ENCODE peak calls at places on chromosomes 3 and 15, in eight cellular contexts. U, L, K, P, Q, M, V and T are unnamed samples. For H3K4me1, the result is how much of the 10 kb centered on the place peaks cover.

GRCh38 chr15:25871403-25871802 is 8.3 kb upstream of the ATP10A start:
- DNase-seq in L (no peak), V (no peak), Q (no peak), K (no peak), P (no peak), M (no peak), U (no peak), T (no peak)

GRCh38 chr3:47377186-47377585 is 3.6 kb upstream of the PTPN23 start:
- DNase-seq in Q (no peak), V (no peak), U (no peak), K (no peak), L (no peak), M (no peak), P (no peak), T (no peak)

GRCh38 chr3:167886690-167887089 is 151.2 kb downstream of the SERPINI1 start:
- DNase-seq in U (no peak), Q (no peak), L (no peak), K (peak), M (no peak), P (no peak), V (no peak), T (no peak)

GRCh38 chr3:145704020-145704419 is 457.0 kb downstream of the PLOD2 start:
- DNase-seq in U (no peak), Q (no peak), V (no peak), L (no peak), P (no peak), K (peak), M (no peak), T (no peak)

GRCh38 chr3:17355591-17355990 is 386.8 kb downstream of the TBC1D5 start:
- DNase-seq in M (no peak), Q (no peak), P (no peak), K (peak), U (no peak), V (no peak), L (no peak), T (no peak)

GRCh38 chr3:133547432-133548041 is 25.9 kb upstream of the CDV3 start:
- DNase-seq in L (peak), U (peak), V (no peak), K (peak), Q (no peak), P (no peak), M (no peak), T (no peak)

GRCh38 chr15:94265009-94265408 is 33.6 kb downstream of the MCTP2 start:
- DNase-seq in K (no peak), V (no peak), M (no peak), L (no peak), P (no peak), U (no peak), Q (no peak), T (no peak)

GRCh38 chr3:157263027-157263426 is 103.1 kb upstream of the CCNL1 start:
- DNase-seq in V (no peak), U (peak), M (no peak), K (peak), L (no peak), Q (no peak), P (no peak), T (no peak)

GRCh38 chr3:187736418-187736871 is 8.8 kb downstream of the BCL6 start:
- DNase-seq in P (no peak), M (no peak), Q (no peak), K (peak), L (peak), U (peak), V (no peak), T (no peak)

GRCh38 chr3:54506603-54507002 is 384.3 kb downstream of the CACNA2D3 start:
- DNase-seq in K (peak), L (no peak), V (peak), M (no peak), U (no peak), Q (no peak), P (no peak), T (no peak)

GRCh38 chr3:183800221-183800863 is 25.0 kb downstream of the MAP6D1 start:
- DNase-seq in L (no peak), U (no peak), Q (no peak), M (no peak), K (no peak), V (no peak), P (no peak), T (no peak)

GRCh38 chr15:98853593-98854420 is 153.8 kb downstream of the PGPEP1L start:
- DNase-seq in V (no peak), K (peak), U (peak), Q (no peak), L (peak), M (no peak), P (peak), T (no peak)

GRCh38 chr3:66314455-66314854 is 93.7 kb downstream of the SLC25A26 start:
- DNase-seq in U (no peak), M (no peak), Q (no peak), P (no peak), V (no peak), L (no peak), K (no peak), T (no peak)

GRCh38 chr15:23384371-23384770 is 29.8 kb downstream of the GOLGA8S start:
- DNase-seq in L (no peak), U (no peak), Q (no peak), K (no peak), M (no peak), P (no peak), V (no peak), T (no peak)

GRCh38 chr3:33211444-33211843 is 7.2 kb downstream of the SUSD5 start:
- DNase-seq in M (peak), P (no peak), V (no peak), L (no peak), Q (peak), U (no peak), K (peak), T (no peak)

GRCh38 chr15:22902046-22902445 is 63.6 kb downstream of the NIPA2 start:
- DNase-seq in M (no peak), P (no peak), L (no peak), K (no peak), U (no peak), Q (no peak), V (no peak), T (no peak)

GRCh38 chr3:133535971-133536634 is 37.4 kb upstream of the CDV3 start:
- DNase-seq in U (peak), M (peak), P (no peak), V (no peak), Q (peak), K (peak), L (no peak), T (no peak)

GRCh38 chr3:59385547-59385946 is 335.7 kb upstream of the CFAP20DC start:
- DNase-seq in U (no peak), V (no peak), L (no peak), P (no peak), Q (no peak), M (no peak), K (no peak), T (no peak)

GRCh38 chr15:56869573-56869972 is 48.9 kb upstream of the TCF12 start:
- DNase-seq in M (no peak), U (no peak), K (peak), P (no peak), Q (peak), L (peak), V (peak), T (no peak)

GRCh38 chr3:181725830-181726229 is 14.1 kb downstream of the SOX2 start:
- DNase-seq in Q (no peak), M (no peak), K (no peak), V (peak), P (no peak), U (no peak), L (no peak), T (no peak)

GRCh38 chr3:65330072-65330471 is 642.3 kb upstream of the ADAMTS9 start:
- DNase-seq in K (peak), V (no peak), L (no peak), M (no peak), U (no peak), P (no peak), Q (no peak), T (no peak)

GRCh38 chr3:44198265-44198956 is 43.3 kb upstream of the TOPAZ1 start:
- DNase-seq in L (peak), U (peak), P (no peak), K (peak), V (peak), Q (peak), M (peak), T (peak)

GRCh38 chr3:136819784-136820640 is 1.1 kb downstream of the SLC35G2 start:
- DNase-seq in L (peak), Q (peak), P (peak), K (peak), U (peak), M (peak), V (peak), T (peak)

GRCh38 chr3:120284702-120285507 is at the start of gene GPR156:
- DNase-seq in K (peak), Q (no peak), V (peak), U (no peak), P (no peak), M (peak), L (peak), T (no peak)

GRCh38 chr15:81547517-81548132 is 173.6 kb upstream of the TMC3 start:
- DNase-seq in V (no peak), Q (no peak), P (no peak), U (no peak), K (no peak), L (no peak), M (no peak), T (no peak)

GRCh38 chr3:72487078-72487765 is 361.0 kb downstream of the SHQ1 start:
- DNase-seq in P (peak), M (peak), V (no peak), K (peak), L (peak), U (peak), Q (peak), T (peak)

GRCh38 chr3:79973482-79973881 is 205.7 kb upstream of the ROBO1 start:
- DNase-seq in P (no peak), V (no peak), L (no peak), Q (no peak), U (no peak), K (no peak), M (no peak), T (no peak)

GRCh38 chr3:169822540-169822939 is 9.8 kb upstream of the LRRC34 start:
- DNase-seq in M (no peak), V (no peak), Q (no peak), K (no peak), P (no peak), U (no peak), L (no peak), T (no peak)

GRCh38 chr3:180808823-180809575 is 103.5 kb upstream of the FXR1 start:
- DNase-seq in Q (no peak), P (no peak), V (no peak), K (no peak), L (no peak), M (no peak), U (no peak), T (no peak)

GRCh38 chr3:187223799-187224198 is 26.5 kb downstream of the RTP1 start:
- DNase-seq in V (no peak), U (peak), Q (no peak), M (no peak), K (no peak), L (no peak), P (no peak), T (no peak)

GRCh38 chr15:80580107-80580506 is 115.0 kb upstream of the ABHD17C start:
- DNase-seq in L (no peak), P (peak), Q (peak), K (peak), V (no peak), M (no peak), U (peak), T (no peak)

GRCh38 chr15:80550219-80550909 is 144.7 kb upstream of the ABHD17C start:
- DNase-seq in K (peak), M (no peak), U (peak), L (no peak), P (no peak), Q (no peak), V (peak), T (no peak)

GRCh38 chr3:194939949-194940770 is 254.5 kb downstream of the FAM43A start:
- DNase-seq in Q (no peak), U (no peak), M (no peak), K (no peak), V (peak), L (no peak), P (no peak), T (peak)

GRCh38 chr3:182183716-182184430 is 472.1 kb downstream of the SOX2 start:
- DNase-seq in P (no peak), M (no peak), Q (no peak), U (peak), V (no peak), K (no peak), L (no peak), T (no peak)

GRCh38 chr3:78165876-78166275 is 1126.0 kb downstream of the ROBO2 start:
- DNase-seq in L (no peak), U (no peak), Q (no peak), P (no peak), K (no peak), V (no peak), M (no peak), T (no peak)

GRCh38 chr3:100720423-100720822 is 11.1 kb downstream of the TFG start:
- DNase-seq in U (no peak), M (no peak), Q (no peak), V (peak), L (peak), P (no peak), K (no peak), T (no peak)

GRCh38 chr3:183918178-183918577 is 33.5 kb upstream of the PARL start:
- DNase-seq in Q (no peak), K (no peak), M (no peak), L (no peak), P (no peak), U (no peak), V (no peak), T (no peak)

GRCh38 chr3:196868297-196868661 is 559 bp downstream of the SENP5 start:
- DNase-seq in V (no peak), M (peak), L (peak), U (no peak), K (no peak), P (no peak), Q (no peak), T (no peak)

DNA sequence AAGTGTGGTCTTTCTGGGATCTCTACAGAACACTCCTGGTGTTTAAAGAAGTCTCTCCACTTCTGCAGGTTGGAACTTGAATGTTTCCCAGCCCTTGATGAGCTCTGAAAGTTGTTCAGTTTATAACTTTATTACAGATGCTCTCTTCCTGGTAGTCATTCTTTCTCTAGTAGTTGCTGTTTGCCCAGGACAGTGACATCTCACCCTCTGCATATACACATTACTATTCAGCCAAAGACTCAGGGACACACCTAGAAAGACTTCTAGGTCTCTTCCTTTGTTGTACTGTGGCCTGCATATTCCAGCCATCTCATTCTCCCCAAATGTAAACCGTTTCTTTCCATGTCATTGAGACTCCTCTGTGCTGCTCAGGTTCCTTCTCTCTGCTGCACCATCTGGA is 76.7 kb downstream of the MITF start:
- DNase-seq in P (no peak), K (no peak), L (no peak), V (no peak), Q (no peak), U (no peak), M (no peak), T (no peak)
- H3K4me1 ChIP-seq in P (under half), K (half or more), L (under half), V (under half), Q (under half), U (under half), M (under half), T (under half)

DNA sequence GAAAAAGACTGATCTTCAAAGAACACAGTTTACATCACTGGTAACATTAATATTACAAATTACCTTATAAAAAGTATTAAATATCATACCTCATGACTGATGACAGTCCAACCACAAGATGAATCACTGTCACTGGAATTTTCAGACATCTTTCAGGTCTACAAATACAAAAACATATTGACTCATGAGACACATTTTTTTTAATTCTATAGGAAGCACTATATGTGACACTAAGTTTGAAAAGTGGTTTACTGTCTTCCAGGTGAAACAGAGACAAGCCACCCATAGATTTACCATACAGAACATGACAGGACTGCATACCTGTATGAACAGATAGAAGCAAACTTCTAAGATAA is 18.9 kb downstream of the CCPG1 start:
- DNase-seq in U (peak), Q (no peak), L (no peak), V (no peak), M (peak), P (no peak), K (no peak), T (no peak)
- H3K4me3 ChIP-seq in U (no peak), Q (no peak), L (no peak), V (no peak), M (no peak), P (no peak), K (no peak), T (no peak)

GRCh38 chr3:177893321-177893720 is 642.9 kb upstream of the KCNMB2 start:
- DNase-seq in Q (no peak), L (peak), V (no peak), K (no peak), P (no peak), U (no peak), M (no peak), T (no peak)
- TF ChIP-seq CTCF in Q (no peak), L (no peak), V (peak), K (no peak), P (no peak), U (no peak), M (no peak), T (no peak)

GRCh38 chr15:32918481-32919026 is 200.8 kb downstream of the GREM1 start:
- DNase-seq in M (no peak), K (no peak), U (no peak), V (no peak), P (no peak), L (peak), Q (no peak), T (no peak)
- H3K4me1 ChIP-seq in M (under half), K (under half), U (under half), V (under half), P (under half), L (under half), Q (under half), T (under half)

DNA sequence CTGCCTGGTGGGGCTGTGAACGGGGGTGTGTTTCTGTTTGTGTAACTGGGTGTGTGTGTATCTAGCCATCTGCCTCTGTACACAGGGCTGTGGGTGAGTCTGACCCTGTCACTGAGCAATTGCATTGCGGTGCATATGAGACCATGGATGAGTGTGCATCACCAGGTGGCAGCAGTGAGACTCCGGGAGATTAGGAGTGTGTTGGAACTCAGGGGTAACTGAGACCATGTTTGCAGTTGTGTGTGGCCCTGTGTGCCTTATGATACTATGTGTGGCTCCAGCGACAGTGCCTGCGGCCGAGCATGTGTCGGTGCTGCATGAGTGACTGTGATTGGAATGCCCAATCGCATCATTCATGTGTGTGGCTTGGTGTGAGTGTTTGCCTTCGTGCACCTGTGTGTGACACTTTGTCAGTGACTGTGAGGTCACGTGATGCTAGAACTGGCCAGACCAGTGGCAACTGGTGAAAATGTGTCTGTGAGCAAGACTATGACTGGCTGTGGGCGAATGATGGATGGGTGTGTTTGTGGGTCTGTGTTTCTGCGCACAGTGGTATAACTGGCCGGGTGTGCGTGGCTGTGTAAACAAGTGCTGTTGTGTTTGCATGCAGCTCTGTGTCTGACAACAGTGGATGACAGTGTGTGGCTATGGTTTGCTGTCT is 14.0 kb downstream of the VILL start:
- DNase-seq in P (peak), K (peak), M (peak), Q (peak), V (peak), L (peak), U (peak), T (peak)
- H3K4me3 ChIP-seq in P (no peak), K (no peak), M (no peak), Q (no peak), V (no peak), L (no peak), U (no peak), T (peak)

GRCh38 chr3:27467545-27467944 is 16.6 kb downstream of the SLC4A7 start:
- DNase-seq in P (no peak), Q (no peak), V (no peak), K (peak), L (peak), U (no peak), M (peak), T (no peak)
- TF ChIP-seq CTCF in P (peak), Q (peak), V (no peak), K (peak), L (peak), U (peak), M (peak), T (peak)

DNA sequence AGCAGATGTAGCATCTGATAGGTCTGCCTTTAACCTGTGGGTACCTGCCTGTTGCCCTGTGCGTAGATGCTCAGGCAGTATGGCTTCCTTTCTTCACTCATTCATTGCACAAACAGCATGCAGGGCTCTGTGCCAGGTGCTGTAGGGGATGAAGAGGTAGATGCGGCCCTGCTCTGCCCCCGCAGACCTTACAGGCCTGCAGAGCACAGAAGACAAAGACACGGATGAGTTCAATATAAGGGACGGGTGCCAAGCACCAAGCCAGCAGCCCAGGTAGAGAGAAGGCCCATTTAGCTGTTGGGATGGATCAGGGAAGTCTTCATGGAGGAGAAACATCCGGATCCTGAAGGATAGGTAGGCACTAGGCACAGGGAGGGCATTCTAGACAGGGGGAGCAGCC is 69.4 kb downstream of the AAGAB start:
- DNase-seq in L (no peak), V (no peak), U (no peak), P (no peak), K (no peak), Q (peak), M (no peak), T (peak)
- H3K4me1 ChIP-seq in L (under half), V (under half), U (under half), P (under half), K (under half), Q (under half), M (half or more), T (under half)

GRCh38 chr3:45664558-45664957 is 24.6 kb upstream of the SACM1L start:
- DNase-seq in V (no peak), P (no peak), U (no peak), K (no peak), Q (no peak), L (no peak), M (no peak), T (no peak)
- H3K4me3 ChIP-seq in V (no peak), P (peak), U (no peak), K (no peak), Q (peak), L (no peak), M (no peak), T (peak)